ENCODE peak calls at places on chromosomes 13 and 19, in seven cellular contexts. L is uterus, X is progenitor cell of endocrine pancreas, R is WTC11, C is GM12865, I is astrocyte of the spinal cord, W is GM23338. O is an unnamed sample.
A peak's percentile ranks its signal among the peaks of the same experiment; 100 is the strongest.

GRCh38 chr13:109782066-109782822 is 4.1 kb downstream of the IRS2 start:
- DNase-seq in L (no peak), X (no peak), R (no peak), C (no peak), I (no peak), W (no peak), O (no peak)

GRCh38 chr19:4198467-4199126 is 16.1 kb downstream of the ANKRD24 start:
- DNase-seq in L (no peak), X (no peak), R (no peak), C (no peak), I (no peak), W (peak; percentile 26), O (no peak)

GRCh38 chr13:39559838-39560237 is 43.2 kb downstream of the LHFPL6 start:
- DNase-seq in L (no peak), X (no peak), R (no peak), C (no peak), I (no peak), W (no peak), O (no peak)

GRCh38 chr19:58229255-58229639 is 533 bp downstream of the ZNF544 start:
- DNase-seq in L (no peak), X (no peak), R (peak; percentile 60), C (peak; percentile 48), I (peak; percentile 15), W (peak; percentile 71), O (no peak)

GRCh38 chr13:50291611-50292010 is 276.4 kb downstream of the KCNRG start:
- DNase-seq in L (no peak), X (no peak), R (no peak), C (no peak), I (no peak), W (no peak), O (no peak)

GRCh38 chr19:14544977-14545715 is 15.8 kb downstream of the TECR start:
- DNase-seq in L (no peak), X (no peak), R (no peak), C (no peak), I (no peak), W (no peak), O (no peak)

GRCh38 chr13:48849515-48849914 is 126.2 kb upstream of the FNDC3A start:
- DNase-seq in L (no peak), X (no peak), R (no peak), C (no peak), I (no peak), W (peak; percentile 54), O (no peak)

GRCh38 chr13:111877906-111878305 is 189.0 kb upstream of the SOX1 start:
- DNase-seq in L (no peak), X (no peak), R (no peak), C (no peak), I (no peak), W (no peak), O (peak; percentile 20)

GRCh38 chr13:30819136-30819875 is 84.0 kb downstream of the ALOX5AP start:
- DNase-seq in L (no peak), X (no peak), R (no peak), C (no peak), I (no peak), W (no peak), O (no peak)

GRCh38 chr19:47719047-47719885 is 6.0 kb downstream of the EHD2 start:
- DNase-seq in L (peak; percentile 95), X (no peak), R (no peak), C (no peak), I (peak; percentile 96), W (no peak), O (peak; percentile 97)

GRCh38 chr13:73059460-73060250 is 850 bp downstream of the KLF5 start:
- DNase-seq in L (peak; percentile 18), X (peak; percentile 63), R (peak; percentile 78), C (peak; percentile 65), I (peak; percentile 58), W (peak; percentile 80), O (peak; percentile 93)

GRCh38 chr13:99256283-99256682 is 1.9 kb downstream of the GPR18 start:
- DNase-seq in L (no peak), X (no peak), R (no peak), C (no peak), I (no peak), W (no peak), O (no peak)

GRCh38 chr19:18385675-18386542 is at the start of gene GDF15:
- DNase-seq in L (peak; percentile 53), X (peak; percentile 59), R (peak; percentile 90), C (peak; percentile 52), I (peak; percentile 86), W (peak; percentile 89), O (no peak)

GRCh38 chr19:11675569-11675968 is 63.2 kb downstream of the ZNF823 start:
- DNase-seq in L (no peak), X (no peak), R (no peak), C (no peak), I (no peak), W (no peak), O (no peak)

GRCh38 chr19:55694656-55695491 is 19.8 kb downstream of the EPN1 start:
- DNase-seq in L (no peak), X (no peak), R (no peak), C (no peak), I (no peak), W (no peak), O (peak; percentile 92)

GRCh38 chr13:29457299-29457698 is 138.2 kb downstream of the SLC7A1 start:
- DNase-seq in L (no peak), X (no peak), R (no peak), C (no peak), I (peak; percentile 82), W (no peak), O (no peak)

GRCh38 chr13:21338156-21338555 is 120.9 kb downstream of the ZDHHC20 start:
- DNase-seq in L (no peak), X (no peak), R (no peak), C (no peak), I (no peak), W (peak; percentile 57), O (no peak)

GRCh38 chr19:12778020-12778904 is 2.9 kb upstream of the HOOK2 start:
- DNase-seq in L (peak; percentile 76), X (no peak), R (peak; percentile 53), C (peak; percentile 81), I (peak; percentile 86), W (peak; percentile 68), O (no peak)

GRCh38 chr19:12777217-12778019 is 2.1 kb upstream of the HOOK2 start:
- DNase-seq in L (peak; percentile 75), X (peak; percentile 76), R (peak; percentile 91), C (peak; percentile 87), I (peak; percentile 85), W (peak; percentile 93), O (no peak)

GRCh38 chr19:12772323-12772722 is 3.0 kb downstream of the HOOK2 start:
- DNase-seq in L (no peak), X (no peak), R (no peak), C (no peak), I (no peak), W (no peak), O (no peak)

GRCh38 chr19:12773571-12773970 is 1.8 kb downstream of the HOOK2 start:
- DNase-seq in L (no peak), X (no peak), R (no peak), C (no peak), I (no peak), W (no peak), O (no peak)

GRCh38 chr19:12774588-12775555 is at the start of gene HOOK2:
- DNase-seq in L (peak; percentile 71), X (peak; percentile 94), R (peak; percentile 94), C (peak; percentile 33), I (no peak), W (peak; percentile 97), O (no peak)
- TF ChIP-seq CTCF in L (no peak), X (no peak), R (no peak), C (no peak), I (no peak), W (no peak), O (no peak)

GRCh38 chr13:47418206-47418920 is 521.5 kb upstream of the HTR2A start:
- DNase-seq in L (no peak), X (no peak), R (no peak), C (no peak), I (no peak), W (no peak), O (no peak)

GRCh38 chr13:47420568-47420967 is 523.7 kb upstream of the HTR2A start:
- DNase-seq in L (no peak), X (no peak), R (no peak), C (peak; percentile 21), I (no peak), W (no peak), O (no peak)

GRCh38 chr13:47417485-47417884 is 520.6 kb upstream of the HTR2A start:
- DNase-seq in L (no peak), X (no peak), R (no peak), C (no peak), I (no peak), W (no peak), O (no peak)

GRCh38 chr13:47415048-47415447 is 518.2 kb upstream of the HTR2A start:
- DNase-seq in L (no peak), X (no peak), R (no peak), C (no peak), I (peak; percentile 57), W (no peak), O (no peak)

DNA sequence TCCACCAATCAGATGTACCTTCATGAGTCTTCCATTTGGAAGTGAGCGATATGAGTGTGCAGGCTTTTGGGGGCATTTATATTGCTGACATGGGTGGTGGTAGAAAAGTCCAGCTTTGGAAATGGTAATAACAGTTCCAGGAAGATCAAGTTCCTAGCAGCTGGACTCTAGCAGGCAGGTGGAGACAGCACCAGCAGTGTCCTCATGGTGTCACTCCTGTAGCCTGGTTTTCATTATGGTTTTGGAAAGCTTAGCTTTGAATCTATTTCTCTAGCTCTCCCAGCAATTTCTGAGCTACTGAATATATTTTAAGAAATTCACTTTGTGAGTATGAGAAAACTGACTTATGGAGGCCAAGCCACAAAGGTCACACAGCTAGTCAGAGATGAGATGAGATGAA is 523.2 kb upstream of the HTR2A start:
- DNase-seq in L (no peak), X (no peak), R (no peak), C (no peak), I (no peak), W (no peak), O (no peak)
- TF ChIP-seq CTCF in L (no peak), X (no peak), R (no peak), C (no peak), I (no peak), W (peak; percentile 11), O (peak; percentile 17)

DNA sequence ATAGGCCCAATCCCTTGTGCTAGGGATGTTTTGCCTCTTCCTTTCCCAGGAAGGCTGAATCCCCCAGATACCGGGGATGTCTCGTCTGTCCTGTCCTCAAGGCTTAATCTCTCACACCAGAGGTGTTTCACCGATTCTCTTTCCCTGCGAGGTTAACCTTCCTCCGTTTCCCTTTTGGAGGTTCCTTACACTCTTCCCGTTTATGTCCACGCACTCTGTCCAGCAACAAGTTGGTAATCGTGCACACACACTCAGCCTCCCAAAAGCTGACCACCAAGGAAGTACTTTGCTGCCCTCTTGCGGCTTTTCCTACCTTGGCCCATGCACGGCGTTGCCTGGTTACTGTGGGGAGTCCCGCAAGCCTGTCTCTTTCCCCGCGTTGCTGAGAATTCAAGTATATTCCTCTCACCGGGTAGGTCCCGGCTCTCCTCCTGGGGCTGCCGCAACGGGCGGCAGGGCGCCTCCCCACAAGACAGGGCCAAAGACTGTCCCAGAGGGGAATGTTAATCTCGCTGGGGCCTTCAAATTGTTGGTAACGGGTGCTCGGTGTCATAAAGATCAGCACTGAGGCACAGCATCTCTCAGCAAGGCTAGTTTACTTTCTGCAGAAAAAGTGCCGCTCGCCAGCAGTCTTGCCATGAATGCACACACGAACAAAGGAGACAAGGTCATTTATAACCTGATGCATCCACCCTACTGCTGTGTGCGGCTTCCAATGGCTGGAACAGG is 36.7 kb upstream of the CD177 start:
- DNase-seq in L (no peak), X (no peak), R (peak; percentile 81), C (peak; percentile 23), I (no peak), W (peak; percentile 62), O (no peak)
- TF ChIP-seq CTCF in L (no peak), X (peak; percentile 6), R (peak; percentile 32), C (peak; percentile 20), I (peak; percentile 21), W (peak; percentile 61), O (peak; percentile 44)

GRCh38 chr19:45112111-45112827 is 19.3 kb downstream of the PPP1R37 start:
- DNase-seq in L (no peak), X (no peak), R (no peak), C (no peak), I (no peak), W (no peak), O (no peak)
- TF ChIP-seq CTCF in L (no peak), X (no peak), R (no peak), C (no peak), I (no peak), W (no peak), O (no peak)

O was measured in chondrocyte.